ENCODE peak calls at places on chromosomes 16 and 17, in four cellular contexts. N, O, C and A are unnamed samples.

GRCh38 chr17:49278076-49278475 is 47.5 kb upstream of the PHOSPHO1 start:
- DNase-seq in C (no peak), N (no peak), O (no peak), A (no peak)

GRCh38 chr16:79318137-79318899 is 282.2 kb downstream of the MAF start:
- DNase-seq in C (peak), N (no peak), O (no peak), A (no peak)

GRCh38 chr17:73711184-73711583 is 66.9 kb upstream of the SDK2 start:
- DNase-seq in O (no peak), N (no peak), C (no peak), A (peak)

GRCh38 chr16:50547340-50547865 is 793 bp upstream of the NKD1 start:
- DNase-seq in N (peak), O (peak), C (peak), A (peak)

GRCh38 chr16:4010225-4011158 is 105.8 kb downstream of the ADCY9 start:
- DNase-seq in N (no peak), O (no peak), C (no peak), A (no peak)

GRCh38 chr17:68854509-68854908 is 100.7 kb downstream of the ABCA8 start:
- DNase-seq in O (no peak), C (no peak), N (no peak), A (no peak)

GRCh38 chr16:75320435-75320834 is 69.0 kb upstream of the BCAR1 start:
- DNase-seq in O (no peak), N (no peak), C (no peak), A (no peak)

GRCh38 chr16:24552705-24553104 is 13.3 kb downstream of the RBBP6 start:
- DNase-seq in C (no peak), N (no peak), O (no peak), A (no peak)

GRCh38 chr16:31090540-31090939 is 1.8 kb upstream of the PRSS53 start:
- DNase-seq in C (no peak), N (no peak), O (no peak), A (no peak)

GRCh38 chr17:75047398-75048098 is 523 bp downstream of the KCTD2 start:
- DNase-seq in N (peak), C (peak), O (no peak), A (peak)

GRCh38 chr17:50055055-50055425 is 870 bp upstream of the ITGA3 start:
- DNase-seq in C (peak), O (peak), N (no peak), A (no peak)

GRCh38 chr17:2989855-2990254 is 73.6 kb downstream of the OR1D5 start:
- DNase-seq in N (no peak), C (no peak), O (no peak), A (no peak)

GRCh38 chr17:75456417-75457046 is at the start of gene TMEM94:
- DNase-seq in N (peak), C (peak), O (peak), A (peak)

GRCh38 chr17:31621566-31621965 is 230.1 kb downstream of the RAB11FIP4 start:
- DNase-seq in N (no peak), C (no peak), O (no peak), A (no peak)

GRCh38 chr16:27779719-27780161 is 229.8 kb downstream of the KATNIP start:
- DNase-seq in N (peak), C (peak), O (no peak), A (no peak)

GRCh38 chr17:15289285-15290185 is 24.4 kb upstream of the PMP22 start:
- DNase-seq in O (no peak), C (no peak), N (peak), A (no peak)

GRCh38 chr16:12225816-12226480 is 249.4 kb downstream of the SNX29 start:
- DNase-seq in N (no peak), O (no peak), C (no peak), A (no peak)
- TF ChIP-seq POLR2AphosphoS5 in N (no peak), O (no peak), C (no peak), A (no peak)

DNA sequence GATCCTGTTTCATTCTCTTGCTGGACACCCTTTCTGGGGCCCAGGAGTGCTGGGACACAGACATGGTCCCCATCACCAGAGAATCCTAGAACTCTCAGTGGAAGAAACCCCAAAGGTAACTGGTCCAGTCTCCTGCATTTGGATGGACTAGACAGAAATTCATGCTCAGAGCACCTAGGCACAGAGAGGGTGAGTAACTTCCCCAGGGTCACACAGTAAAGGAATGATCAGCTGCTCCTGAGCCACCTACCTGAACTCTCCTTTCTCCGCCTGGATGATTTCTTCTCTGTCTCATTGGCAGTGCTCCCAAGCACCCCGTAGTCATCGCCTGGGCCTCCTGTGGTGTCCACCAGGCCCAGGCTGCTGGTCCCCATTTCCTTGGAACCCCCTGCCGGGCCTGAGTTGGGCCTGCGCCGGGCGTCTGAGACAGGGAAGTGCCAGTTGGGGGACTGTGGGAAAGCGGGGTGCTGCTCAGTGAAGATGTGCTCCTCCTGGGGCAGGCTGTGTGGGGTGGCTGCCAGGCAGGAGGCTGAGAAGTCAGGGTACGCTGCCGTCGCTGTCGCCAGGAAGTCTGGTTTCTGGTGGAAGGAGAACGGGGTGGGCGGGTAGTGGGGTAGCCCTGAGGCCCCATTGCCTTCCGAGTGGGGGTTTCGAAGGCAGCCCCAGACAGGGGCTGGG is 767 bp downstream of the MEOX1 start:
- DNase-seq in N (no peak), C (no peak), O (no peak), A (no peak)
- H3K27ac ChIP-seq in N (no peak), C (no peak), O (no peak), A (no peak)

DNA sequence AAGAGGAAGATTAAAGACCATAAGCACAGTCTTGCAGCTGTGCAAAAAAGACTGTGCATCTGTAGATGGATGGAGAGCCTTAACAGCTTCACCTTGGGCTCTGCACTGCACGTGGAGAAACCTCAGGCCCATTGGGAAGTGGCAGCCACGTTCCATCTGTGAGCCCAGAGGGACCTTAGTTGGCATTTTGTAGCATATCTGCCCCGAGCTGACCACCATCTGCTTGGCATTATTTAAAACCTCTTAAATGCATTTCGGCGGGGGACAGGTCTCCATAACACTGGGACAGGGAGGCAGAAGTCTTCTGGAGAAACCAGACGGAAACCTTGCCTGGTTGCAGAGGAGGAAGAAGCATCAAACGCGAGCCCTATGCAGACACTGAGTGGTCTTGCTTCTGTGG is 345.6 kb downstream of the CPPED1 start:
- DNase-seq in O (no peak), C (no peak), N (no peak), A (no peak)
- TF ChIP-seq POLR2AphosphoS5 in O (no peak), C (no peak), N (no peak), A (no peak)

GRCh38 chr16:73066927-73067670 is 19.2 kb upstream of the ZFHX3 start:
- DNase-seq in O (no peak), N (no peak), C (no peak), A (peak)

GRCh38 chr16:73067671-73068545 is 20.0 kb upstream of the ZFHX3 start:
- DNase-seq in C (no peak), N (no peak), O (no peak), A (peak)

GRCh38 chr16:73068546-73069401 is 20.8 kb upstream of the ZFHX3 start:
- DNase-seq in O (no peak), C (no peak), N (no peak), A (peak)

GRCh38 chr16:73071131-73071940 is 23.4 kb upstream of the ZFHX3 start:
- DNase-seq in C (peak), O (no peak), N (no peak), A (peak)

DNA sequence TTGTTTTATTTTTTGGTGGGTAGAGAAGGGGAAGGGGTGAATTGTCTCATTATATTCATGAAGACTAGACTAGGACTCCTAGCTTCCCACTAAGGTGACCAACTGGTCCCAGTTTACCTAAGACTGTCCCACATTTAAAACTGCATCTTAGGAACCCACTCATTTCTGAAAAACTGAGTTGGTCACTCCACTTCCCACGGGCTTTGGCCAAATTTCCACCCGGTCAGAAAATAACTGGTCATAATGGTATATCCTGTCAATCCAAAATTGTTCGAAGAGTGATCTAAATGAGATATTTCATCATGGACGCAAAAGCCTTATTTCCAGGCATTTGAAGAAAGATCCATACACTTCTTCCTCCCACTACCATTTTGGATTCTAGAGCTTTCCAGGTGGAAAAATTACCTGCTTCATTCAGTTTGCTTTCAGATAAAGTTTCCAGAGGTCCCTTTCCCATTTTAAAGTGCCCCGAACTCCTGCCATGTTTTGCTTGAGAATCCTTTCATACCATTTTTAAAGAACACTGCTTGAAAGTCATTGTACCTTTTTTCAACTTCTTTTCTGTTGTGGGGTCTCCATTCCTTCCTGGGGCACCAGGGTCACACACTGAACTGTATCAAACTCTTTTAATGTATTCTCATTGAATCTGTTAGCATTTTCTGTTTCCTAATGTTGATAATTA is 21.8 kb upstream of the ZFHX3 start:
- DNase-seq in C (no peak), N (no peak), O (no peak), A (peak)
- H3K27ac ChIP-seq in C (no peak), N (no peak), O (peak), A (peak)

DNA sequence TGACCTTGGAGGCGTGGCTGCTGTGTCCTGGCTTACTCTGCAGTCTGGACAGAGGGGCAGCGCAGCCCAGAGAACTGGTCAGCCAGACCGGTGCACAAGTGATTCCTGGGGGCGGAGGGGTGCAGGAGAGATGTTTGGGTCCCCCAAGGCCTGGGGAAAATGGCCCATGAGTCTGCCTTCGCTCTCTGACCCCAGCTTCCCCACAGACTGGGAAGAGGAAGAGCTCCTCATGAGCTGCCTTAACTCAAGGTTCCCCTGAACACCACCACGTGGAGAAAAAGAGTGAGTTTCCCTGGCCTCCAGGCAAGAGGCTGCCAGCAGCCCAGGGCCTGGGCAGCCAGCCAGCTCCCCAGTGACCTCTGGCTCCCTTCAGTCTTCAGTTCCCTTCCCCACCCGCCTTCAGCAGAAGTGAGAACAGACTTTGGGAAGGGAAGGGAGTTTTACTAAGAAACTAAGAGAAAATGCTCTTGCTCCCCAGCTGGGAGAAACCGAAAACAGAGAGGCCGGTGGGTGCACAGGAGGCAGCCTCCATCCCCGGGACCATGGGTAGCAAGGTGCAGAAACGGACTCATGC is 2.0 kb upstream of the C17orf99 start:
- DNase-seq in N (peak), C (no peak), O (no peak), A (peak)
- TF ChIP-seq POLR2AphosphoS5 in N (no peak), C (no peak), O (no peak), A (no peak)

GRCh38 chr17:81514735-81515529 is 2.3 kb upstream of the ACTG1 start:
- DNase-seq in O (peak), C (peak), N (peak), A (peak)

GRCh38 chr17:81512984-81513668 is 527 bp upstream of the ACTG1 start:
- DNase-seq in N (peak), C (peak), O (no peak), A (peak)

GRCh38 chr17:81513669-81514484 is 1.3 kb upstream of the ACTG1 start:
- DNase-seq in N (peak), O (no peak), C (peak), A (peak)

GRCh38 chr17:81515530-81516041 is 3.0 kb upstream of the ACTG1 start:
- DNase-seq in O (no peak), N (no peak), C (no peak), A (peak)

GRCh38 chr17:81514485-81514734 is 1.8 kb upstream of the ACTG1 start:
- DNase-seq in N (no peak), O (no peak), C (no peak), A (no peak)
- H3K27ac ChIP-seq in N (peak), O (peak), C (peak), A (peak)

DNA sequence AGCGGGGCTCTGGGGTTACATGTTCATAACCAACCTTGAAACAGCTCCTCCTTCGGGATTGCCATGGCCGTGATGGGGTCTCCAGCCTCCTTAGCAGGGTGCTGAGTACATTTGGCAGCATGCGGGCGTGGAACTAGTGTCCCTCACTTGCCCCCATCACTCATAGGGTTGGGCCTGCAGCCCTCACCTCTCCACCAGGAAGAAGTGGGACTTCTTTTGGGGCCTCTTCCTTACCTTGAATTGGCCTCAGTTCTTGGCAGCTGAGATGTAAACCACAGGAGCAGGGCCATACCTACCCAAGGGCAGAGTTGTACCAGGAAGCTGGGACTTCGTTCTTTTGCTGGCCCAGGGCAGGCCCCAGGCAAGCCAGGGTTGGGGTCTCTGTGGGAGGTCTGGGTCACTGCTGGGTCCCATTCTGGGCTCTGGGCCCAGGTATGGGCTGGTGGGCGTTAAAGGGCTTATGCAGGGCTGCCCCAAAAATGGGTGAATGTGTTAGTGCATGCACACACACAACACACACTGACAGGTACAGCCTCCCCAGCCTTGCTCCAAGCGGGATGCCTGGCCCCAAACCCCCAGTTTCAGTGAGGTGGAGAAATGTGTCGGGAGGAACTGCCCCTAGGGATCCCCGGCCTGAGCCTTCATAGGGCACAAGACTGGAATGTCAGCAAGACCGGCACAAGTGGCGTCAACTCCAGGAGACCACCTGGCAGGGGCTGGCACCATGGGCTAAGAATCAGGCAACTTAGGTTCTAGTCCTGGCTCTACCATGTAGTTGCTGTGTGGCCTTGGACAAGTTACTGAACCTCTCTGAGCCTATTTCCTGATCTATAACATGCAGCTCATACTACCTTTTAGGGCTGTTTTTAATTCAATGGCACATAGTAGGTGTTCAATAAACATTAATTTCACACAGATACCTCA is 3.9 kb upstream of the KRT15 start:
- DNase-seq in O (peak), N (no peak), C (peak), A (no peak)
- TF ChIP-seq POLR2AphosphoS5 in O (peak), N (no peak), C (peak), A (no peak)

GRCh38 chr16:69477546-69477945 is 53.1 kb downstream of the CYB5B start:
- DNase-seq in N (peak), O (no peak), C (no peak), A (no peak)
- H3K27ac ChIP-seq in N (no peak), O (peak), C (no peak), A (no peak)